ENCODE peak calls at places on chromosome 1, in five cellular contexts. B, O, A, Q and R are unnamed samples.

GRCh38 chr1:87154351-87154750 is 174.3 kb upstream of the LMO4 start:
- DNase-seq in Q (peak), A (no peak), B (no peak), O (no peak), R (no peak)

GRCh38 chr1:163912491-163912890 is 590.7 kb downstream of the NUF2 start:
- DNase-seq in O (no peak), B (no peak), Q (no peak), A (no peak), R (no peak)

GRCh38 chr1:110595311-110595710 is 10.8 kb downstream of the KCNA2 start:
- DNase-seq in Q (no peak), O (no peak), A (no peak), B (no peak), R (no peak)

GRCh38 chr1:207031632-207032258 is 811 bp downstream of the C1orf116 start:
- DNase-seq in O (no peak), Q (no peak), A (no peak), B (no peak), R (no peak)

GRCh38 chr1:16960560-16961296 is 19.7 kb downstream of the MFAP2 start:
- DNase-seq in O (peak), A (peak), B (peak), Q (peak), R (peak)

GRCh38 chr1:186577633-186578032 is 102.6 kb downstream of the PTGS2 start:
- DNase-seq in B (no peak), A (no peak), Q (no peak), O (no peak), R (no peak)

GRCh38 chr1:6157528-6158174 is 22.5 kb downstream of the CHD5 start:
- DNase-seq in B (peak), O (no peak), A (peak), Q (peak), R (no peak)

GRCh38 chr1:88284666-88285366 is 399.3 kb upstream of the PKN2 start:
- DNase-seq in B (no peak), O (no peak), Q (no peak), A (no peak), R (no peak)

GRCh38 chr1:86085741-86086411 is 70.7 kb downstream of the COL24A1 start:
- DNase-seq in O (no peak), A (no peak), Q (no peak), B (no peak), R (no peak)

DNA sequence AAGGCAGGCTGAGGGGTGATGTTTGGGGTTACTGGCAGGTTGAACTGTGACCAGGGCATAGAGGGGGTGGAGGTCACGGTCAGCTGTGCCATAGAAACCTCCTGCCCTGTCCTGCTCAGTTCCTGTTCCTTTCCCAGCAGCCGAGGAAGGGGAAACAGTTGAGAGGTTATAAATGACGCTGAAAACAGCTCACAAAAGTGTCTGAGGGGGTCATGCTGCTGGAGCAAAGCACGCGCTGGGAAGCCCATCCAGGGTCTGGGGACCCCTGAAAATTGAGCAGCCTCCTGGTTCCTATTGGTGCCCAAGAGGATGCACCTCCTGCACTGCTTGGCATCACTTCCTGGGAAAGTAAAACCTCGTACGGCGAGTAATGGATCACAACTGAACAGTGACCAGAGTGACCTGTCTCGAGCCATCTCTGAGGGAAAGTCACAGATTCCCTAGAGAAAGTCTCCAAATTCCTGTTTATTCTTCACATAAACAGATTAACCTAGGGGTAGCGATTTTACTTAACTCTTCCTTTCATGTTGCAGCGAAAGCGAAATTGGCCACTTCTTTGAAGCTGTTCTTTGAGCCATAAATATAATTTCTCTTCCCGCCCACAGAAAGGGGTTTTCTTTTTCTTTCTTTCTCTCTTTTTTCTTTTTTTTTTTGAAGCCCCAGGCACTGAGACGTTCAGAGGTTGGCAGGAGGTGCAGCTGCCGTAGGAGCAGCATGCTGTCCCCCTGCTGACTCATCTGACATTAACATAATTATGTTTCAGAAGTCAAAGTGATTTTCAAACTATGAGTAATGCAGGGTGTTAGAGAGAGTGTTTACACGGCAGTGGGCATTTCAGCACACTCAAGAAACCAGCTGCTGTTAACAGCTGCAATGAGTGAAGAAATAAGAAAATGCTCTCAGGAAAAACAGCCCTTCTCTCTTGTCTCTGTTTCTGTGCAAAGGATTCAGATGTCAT is 41.8 kb upstream of the ATF3 start:
- DNase-seq in O (peak), Q (peak), A (peak), B (peak), R (peak)
- TF ChIP-seq MYC in O (no peak), Q (no peak), A (no peak), B (no peak), R (no peak)

DNA sequence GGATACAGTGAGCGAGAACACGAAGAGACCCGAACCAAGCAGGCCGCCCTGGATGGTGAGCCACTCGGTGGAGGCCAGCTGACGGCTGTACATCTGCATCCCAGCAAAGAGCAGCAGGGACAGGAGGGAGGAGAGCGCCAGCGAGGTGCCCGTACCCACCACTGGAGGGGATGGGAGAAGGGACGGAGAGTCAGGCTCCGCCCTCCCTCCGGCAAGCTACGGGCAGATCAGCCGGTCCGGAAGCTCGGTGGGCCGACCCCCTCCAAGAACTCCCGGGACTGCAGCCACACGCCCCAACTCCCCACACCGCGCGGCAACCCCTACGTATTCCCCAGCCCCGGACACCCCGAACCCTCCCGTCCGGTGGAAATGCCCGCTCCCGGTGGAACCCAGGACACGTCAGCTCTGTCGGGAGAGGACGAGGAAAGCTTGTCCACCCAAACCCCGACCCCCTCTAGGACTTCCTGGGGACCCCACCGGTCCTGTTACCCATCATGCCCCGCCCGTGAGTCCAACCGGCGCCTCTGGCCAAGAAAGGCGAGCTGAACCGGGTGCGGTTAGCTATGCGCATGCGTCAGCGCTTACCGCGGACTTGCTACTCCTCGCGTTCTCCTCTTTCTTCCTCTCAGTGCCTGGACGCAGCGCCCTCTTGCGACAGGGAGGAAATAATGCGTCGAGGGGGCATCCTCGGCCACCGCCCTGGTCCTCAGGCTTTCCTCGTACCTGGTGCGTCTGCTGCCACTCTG is at the start of gene KRTCAP2:
- DNase-seq in O (peak), Q (peak), A (peak), B (peak), R (peak)
- TF ChIP-seq POLR2A in O (peak), Q (peak), A (peak), B (peak), R (peak)

GRCh38 chr1:205750683-205751651 is 985 bp upstream of the NUCKS1 start:
- DNase-seq in A (peak), Q (peak), O (no peak), B (peak), R (no peak)

GRCh38 chr1:205749094-205749825 is 722 bp downstream of the NUCKS1 start:
- DNase-seq in Q (peak), A (peak), O (peak), B (peak), R (peak)

GRCh38 chr1:205749826-205750682 is at the start of gene NUCKS1:
- DNase-seq in A (peak), Q (peak), O (peak), B (peak), R (peak)

GRCh38 chr1:205746757-205747412 is 3.1 kb downstream of the NUCKS1 start:
- DNase-seq in A (no peak), B (no peak), O (peak), Q (no peak), R (no peak)

DNA sequence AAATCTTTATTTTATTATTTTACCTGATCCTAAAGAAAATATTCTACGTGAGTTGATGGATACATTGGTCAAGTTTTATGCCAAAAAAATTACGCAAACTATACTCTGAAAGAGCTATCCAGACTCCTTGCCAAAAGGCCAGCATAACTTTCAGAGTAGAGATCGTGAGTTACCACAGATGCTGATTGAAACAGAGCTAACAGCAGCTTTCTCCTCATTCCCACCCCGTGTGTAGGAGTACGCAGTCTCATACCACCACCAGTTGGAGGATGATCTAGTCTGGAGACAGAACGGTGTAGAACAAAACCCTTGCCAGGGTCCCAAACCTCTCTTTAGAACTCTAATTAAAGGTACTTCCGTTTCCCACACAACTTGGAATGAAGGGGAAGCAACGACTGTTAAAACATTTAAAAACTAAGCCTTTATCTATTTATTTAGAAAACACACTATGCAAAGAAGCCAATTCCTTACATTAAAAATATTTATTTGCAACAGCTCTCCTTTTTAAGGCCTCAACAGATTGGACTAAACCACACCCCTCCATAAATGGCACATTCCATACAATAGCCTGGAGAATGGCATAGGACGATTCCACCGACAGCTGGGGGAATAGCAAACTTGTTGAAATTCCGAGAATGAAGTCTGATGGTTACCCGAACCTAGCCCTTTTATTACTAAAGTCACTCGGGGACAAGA is 1.4 kb downstream of the NUCKS1 start:
- DNase-seq in O (no peak), Q (peak), B (peak), A (peak), R (no peak)
- TF ChIP-seq MYC in O (no peak), Q (no peak), B (no peak), A (no peak), R (no peak)

GRCh38 chr1:168760241-168760640 is 31.2 kb upstream of the DPT start:
- DNase-seq in A (no peak), O (no peak), Q (no peak), B (no peak), R (no peak)
- TF ChIP-seq POLR2A in A (no peak), O (no peak), Q (no peak), B (no peak), R (no peak)

DNA sequence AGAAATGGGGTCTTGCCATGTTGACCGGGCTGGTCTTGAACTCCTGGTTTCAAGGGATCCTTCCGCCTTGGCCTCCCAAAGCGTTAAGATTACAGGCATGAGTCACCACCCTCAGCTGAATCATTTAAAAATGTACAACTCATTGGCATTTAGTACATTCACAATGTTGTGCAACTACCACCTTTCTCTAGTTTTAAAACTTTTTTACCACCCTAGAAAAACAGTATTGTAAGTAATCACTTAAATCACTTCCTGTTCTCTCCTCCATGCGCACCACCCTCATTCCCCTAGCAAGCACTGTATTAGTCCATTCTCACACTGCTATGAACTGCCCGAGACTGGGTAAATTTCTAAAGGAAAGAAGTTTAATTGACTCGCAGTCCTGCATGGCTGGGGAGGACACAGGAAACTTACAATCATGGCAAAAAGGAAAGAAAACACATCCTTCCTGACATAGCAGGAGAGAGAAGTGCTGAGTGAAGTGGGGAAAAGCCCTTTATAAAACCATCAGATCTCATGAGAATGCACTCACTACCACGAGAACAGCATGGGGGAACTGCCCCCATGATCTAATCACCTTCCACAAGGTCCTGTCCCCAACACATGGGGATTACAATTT is 14.4 kb upstream of the THEM5 start:
- DNase-seq in O (peak), B (peak), A (no peak), Q (peak), R (no peak)
- TF ChIP-seq MYC in O (no peak), B (no peak), A (no peak), Q (no peak), R (no peak)

GRCh38 chr1:154931940-154932487 is 4.5 kb downstream of the PMVK start:
- DNase-seq in A (no peak), B (peak), Q (no peak), O (no peak), R (no peak)
- TF ChIP-seq POLR2A in A (no peak), B (no peak), Q (no peak), O (no peak), R (no peak)

GRCh38 chr1:234997201-234998173 is 131.2 kb downstream of the TOMM20 start:
- DNase-seq in O (peak), B (peak), A (no peak), Q (no peak), R (no peak)
- TF ChIP-seq MYC in O (peak), B (no peak), A (no peak), Q (no peak), R (no peak)

GRCh38 chr1:153608742-153609584 is 4.0 kb downstream of the S100A16 start:
- DNase-seq in B (peak), O (peak), A (peak), Q (peak), R (no peak)
- TF ChIP-seq POLR2A in B (peak), O (peak), A (peak), Q (no peak), R (no peak)

GRCh38 chr1:117143172-117143571 is 21.6 kb upstream of the TRIM45 start:
- DNase-seq in A (no peak), O (no peak), B (no peak), Q (no peak), R (no peak)
- TF ChIP-seq MYC in A (no peak), O (no peak), B (no peak), Q (no peak), R (no peak)

DNA sequence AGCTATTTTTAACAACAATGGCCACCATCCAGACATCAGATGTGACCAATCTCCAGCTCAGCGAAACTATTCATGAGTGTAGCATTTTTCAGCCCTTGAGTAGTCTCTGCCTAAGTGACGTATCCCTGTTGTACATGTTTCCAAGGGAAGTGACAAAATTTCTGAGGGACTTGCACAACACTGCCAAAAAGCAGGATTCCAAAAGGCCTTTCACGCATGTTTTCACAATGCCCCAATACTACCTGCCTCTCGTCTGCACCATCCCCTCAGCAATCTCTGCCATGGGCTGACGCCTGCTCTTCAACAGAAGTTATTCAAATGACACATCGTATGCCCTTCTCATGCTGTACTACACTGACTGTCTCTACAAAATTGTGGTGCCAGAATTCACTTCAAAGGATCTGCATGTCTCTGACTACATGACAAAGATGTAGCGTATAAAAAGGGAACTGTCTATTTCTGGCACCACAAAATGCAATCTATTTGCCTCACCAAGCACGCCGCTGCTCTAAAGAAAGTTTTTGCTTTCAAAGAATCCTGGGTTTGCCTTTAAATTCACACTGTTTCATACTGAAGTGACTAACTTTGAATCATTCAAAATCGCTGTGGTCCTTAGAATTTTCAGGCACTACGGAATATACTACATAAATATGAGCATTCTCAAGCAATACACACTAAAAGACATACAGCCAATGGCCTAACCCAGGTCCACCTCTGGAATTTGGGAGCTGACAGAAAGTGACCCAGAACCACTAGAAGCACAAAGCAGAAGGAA is 32.9 kb downstream of the JAK1 start:
- DNase-seq in O (peak), A (no peak), B (peak), Q (peak), R (no peak)
- TF ChIP-seq POLR2A in O (no peak), A (no peak), B (no peak), Q (no peak), R (no peak)